ENCODE peak calls at places on chromosomes 6 and 20, in six cellular contexts. C is A549, Q is HEK293T, H is K562, A is GM12878, W is HepG2. V is an unnamed sample.

GRCh38 chr6:139519571-139520031 is 145.2 kb upstream of the CITED2 start:
- DNase-seq in C (no peak), Q (no peak), H (no peak), A (no peak), W (no peak), V (peak; percentile 54)

GRCh38 chr20:36506253-36506652 is 35.1 kb upstream of the MYL9 start:
- DNase-seq in C (peak; percentile 44), Q (peak; percentile 28), H (no peak), A (no peak), W (peak; percentile 63), V (no peak)

GRCh38 chr6:12440981-12441380 is 150.8 kb downstream of the EDN1 start:
- DNase-seq in C (no peak), Q (no peak), H (peak; percentile 12), A (no peak), W (no peak), V (peak; percentile 9)

GRCh38 chr6:13188306-13188705 is 140.0 kb downstream of the TBC1D7 start:
- DNase-seq in C (no peak), Q (no peak), H (no peak), A (no peak), W (no peak), V (no peak)

GRCh38 chr20:33169176-33169794 is 1.3 kb downstream of the BPIFA2 start:
- DNase-seq in C (no peak), Q (no peak), H (peak; percentile 63), A (no peak), W (peak; percentile 29), V (no peak)

GRCh38 chr20:32527447-32528055 is 57.6 kb downstream of the NOL4L start:
- DNase-seq in C (no peak), Q (no peak), H (no peak), A (no peak), W (no peak), V (no peak)

GRCh38 chr6:56450882-56451739 is 191.6 kb downstream of the DST start:
- DNase-seq in C (no peak), Q (no peak), H (no peak), A (no peak), W (peak; percentile 55), V (peak; percentile 69)

GRCh38 chr6:168686831-168687730 is 246.1 kb downstream of the SMOC2 start:
- DNase-seq in C (no peak), Q (no peak), H (no peak), A (no peak), W (no peak), V (no peak)

GRCh38 chr20:1935696-1936366 is 40.6 kb downstream of the SIRPA start:
- DNase-seq in C (no peak), Q (no peak), H (no peak), A (no peak), W (no peak), V (no peak)

GRCh38 chr6:168201799-168202198 is 117.8 kb downstream of the DACT2 start:
- DNase-seq in C (no peak), Q (no peak), H (no peak), A (no peak), W (no peak), V (no peak)

GRCh38 chr20:53579581-53580375 is 13.9 kb downstream of the ZNF217 start:
- DNase-seq in C (no peak), Q (peak; percentile 33), H (no peak), A (no peak), W (peak; percentile 99), V (peak; percentile 60)

GRCh38 chr20:58839474-58839874 is 11.2 kb downstream of the GNAS-AS1 start:
- DNase-seq in C (peak; percentile 57), Q (peak; percentile 44), H (peak; percentile 57), A (no peak), W (peak; percentile 34), V (peak; percentile 24)

GRCh38 chr20:10595985-10596384 is 77.8 kb downstream of the JAG1 start:
- DNase-seq in C (no peak), Q (no peak), H (no peak), A (no peak), W (no peak), V (no peak)

GRCh38 chr20:58458342-58459057 is 56.7 kb downstream of the APCDD1L start:
- DNase-seq in C (no peak), Q (no peak), H (no peak), A (peak; percentile 89), W (no peak), V (peak; percentile 76)

GRCh38 chr6:14441371-14441781 is 323.8 kb downstream of the CD83 start:
- DNase-seq in C (no peak), Q (no peak), H (no peak), A (no peak), W (no peak), V (peak; percentile 19)

GRCh38 chr20:51800769-51801219 is 1.5 kb downstream of the SALL4 start:
- DNase-seq in C (peak; percentile 28), Q (peak; percentile 22), H (no peak), A (no peak), W (no peak), V (no peak)

GRCh38 chr6:2072450-2072849 is 173.0 kb downstream of the GMDS start:
- DNase-seq in C (no peak), Q (no peak), H (no peak), A (no peak), W (no peak), V (peak; percentile 15)

GRCh38 chr20:48668451-48668946 is 159.3 kb downstream of the PREX1 start:
- DNase-seq in C (no peak), Q (no peak), H (no peak), A (no peak), W (peak; percentile 21), V (no peak)

GRCh38 chr6:82924799-82925535 is 140.7 kb downstream of the UBE3D start:
- DNase-seq in C (no peak), Q (no peak), H (no peak), A (no peak), W (no peak), V (peak; percentile 67)

GRCh38 chr6:25476126-25476525 is 175.9 kb upstream of the SCGN start:
- DNase-seq in C (no peak), Q (no peak), H (no peak), A (no peak), W (no peak), V (peak; percentile 11)

GRCh38 chr6:34145161-34146020 is 496 bp downstream of the GRM4 start:
- DNase-seq in C (no peak), Q (peak; percentile 55), H (peak; percentile 48), A (no peak), W (no peak), V (peak; percentile 46)

GRCh38 chr6:141866731-141867502 is 265.8 kb upstream of the GJE1 start:
- DNase-seq in C (no peak), Q (no peak), H (no peak), A (no peak), W (peak; percentile 9), V (peak; percentile 15)

GRCh38 chr20:20465259-20465658 is 97.4 kb downstream of the INSM1 start:
- DNase-seq in C (no peak), Q (peak; percentile 14), H (no peak), A (no peak), W (no peak), V (no peak)

GRCh38 chr20:20461526-20461925 is 93.6 kb downstream of the INSM1 start:
- DNase-seq in C (no peak), Q (no peak), H (no peak), A (no peak), W (no peak), V (no peak)

GRCh38 chr20:20463933-20464374 is 96.0 kb downstream of the INSM1 start:
- DNase-seq in C (no peak), Q (no peak), H (no peak), A (peak; percentile 35), W (no peak), V (no peak)

GRCh38 chr20:20462185-20462584 is 94.3 kb downstream of the INSM1 start:
- DNase-seq in C (no peak), Q (no peak), H (no peak), A (no peak), W (no peak), V (no peak)

DNA sequence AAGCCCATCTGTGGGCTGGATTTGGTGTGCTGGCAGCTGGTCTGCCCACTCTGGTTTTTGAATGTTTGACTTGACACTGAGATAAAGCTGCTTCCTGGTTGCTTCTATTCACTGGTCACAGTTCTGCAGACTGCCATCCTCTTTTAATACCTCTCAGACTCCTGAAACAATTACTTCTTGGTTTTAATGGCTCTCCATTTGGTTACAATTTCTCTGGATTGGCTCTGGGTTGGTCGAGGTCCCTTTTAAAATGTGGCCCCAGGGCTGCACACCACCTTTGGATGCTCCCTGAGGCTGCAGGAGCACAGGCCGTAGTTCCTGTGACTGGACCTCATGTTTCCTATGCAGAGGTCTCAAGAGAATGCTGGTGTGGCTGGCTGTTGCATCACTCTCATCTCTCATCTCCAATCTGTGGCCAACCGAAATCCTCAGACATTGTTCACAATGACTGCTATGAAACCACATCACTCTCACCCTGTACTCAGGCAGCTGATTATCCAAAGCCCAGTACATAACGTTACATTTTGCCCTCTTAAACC is 98.5 kb downstream of the INSM1 start:
- DNase-seq in C (no peak), Q (no peak), H (no peak), A (peak; percentile 92), W (no peak), V (peak; percentile 85)
- TF ChIP-seq BHLHE40 in C (no peak), Q (no peak), H (no peak), A (peak; percentile 67), W (no peak), V (no peak)

GRCh38 chr6:96058094-96058493 is 42.3 kb downstream of the FUT9 start:
- DNase-seq in C (no peak), Q (no peak), H (no peak), A (no peak), W (no peak), V (no peak)

GRCh38 chr6:96060249-96060648 is 44.5 kb downstream of the FUT9 start:
- DNase-seq in C (no peak), Q (no peak), H (no peak), A (no peak), W (no peak), V (no peak)

GRCh38 chr6:96065211-96065610 is 49.4 kb downstream of the FUT9 start:
- DNase-seq in C (no peak), Q (no peak), H (no peak), A (no peak), W (no peak), V (no peak)

GRCh38 chr6:96059586-96059985 is 43.8 kb downstream of the FUT9 start:
- DNase-seq in C (no peak), Q (no peak), H (no peak), A (no peak), W (no peak), V (no peak)
- TF ChIP-seq BHLHE40 in C (no peak), Q (no peak), H (no peak), A (no peak), W (no peak), V (no peak)

GRCh38 chr6:157881375-157881774 is 58.3 kb downstream of the SNX9 start:
- DNase-seq in C (no peak), Q (no peak), H (no peak), A (no peak), W (no peak), V (no peak)
- TF ChIP-seq BHLHE40 in C (no peak), Q (no peak), H (no peak), A (no peak), W (no peak), V (no peak)

DNA sequence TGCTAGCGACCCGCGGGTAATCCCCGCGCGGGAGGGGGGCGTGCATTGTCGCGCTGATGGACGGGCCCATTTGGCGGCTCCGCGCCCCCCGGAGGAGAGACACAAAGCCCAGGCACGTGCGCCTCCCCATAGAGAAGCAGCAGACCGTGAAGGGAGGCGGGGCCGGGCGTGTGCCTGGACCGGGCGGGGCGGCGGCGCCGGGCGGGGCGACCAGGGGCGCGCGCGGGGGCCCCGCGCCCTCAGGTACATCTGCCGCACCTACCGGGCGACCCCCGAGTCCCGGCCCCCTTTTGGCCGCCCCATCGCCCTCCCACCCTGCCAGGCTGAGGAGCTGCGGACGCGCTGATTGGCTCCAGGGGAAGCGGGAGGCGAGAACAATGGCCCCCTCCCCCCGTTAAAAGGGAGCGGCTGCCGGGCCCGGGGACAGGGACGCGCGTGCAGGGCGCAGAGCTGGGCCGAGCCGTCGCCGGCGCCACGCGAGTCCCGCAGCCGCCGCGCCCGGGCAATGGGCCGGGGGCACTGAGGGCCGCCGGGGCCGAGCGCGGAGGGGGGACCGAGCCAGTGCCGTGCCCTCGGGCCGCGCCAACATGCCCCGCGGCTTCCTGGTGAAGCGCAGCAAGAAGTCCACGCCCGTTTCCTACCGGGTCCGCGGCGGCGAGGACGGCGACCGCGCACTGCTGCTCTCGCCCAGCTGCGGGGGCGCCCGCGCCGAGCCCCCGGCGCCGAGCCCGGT is at the start of gene INSM1:
- DNase-seq in C (no peak), Q (peak; percentile 60), H (no peak), A (no peak), W (no peak), V (no peak)
- TF ChIP-seq BHLHE40 in C (no peak), Q (no peak), H (no peak), A (peak; percentile 70), W (no peak), V (no peak)

V was measured in IMR-90.